ENCODE peak calls at places on chromosomes 2 and 18, in eight cellular contexts. U is prostate gland; D is thoracic aorta; C is breast epithelium; S is K562; F is CD8-positive, alpha-beta T cell; T is H7; E is tibial artery. M is an unnamed sample.

GRCh38 chr2:232013701-232014353 is 52.3 kb downstream of the DIS3L2 start:
- DNase-seq in U (peak; percentile 10), D (no peak), C (no peak), S (no peak), F (no peak), T (no peak), E (no peak), M (no peak)

GRCh38 chr2:104755026-104755856 is 98.7 kb upstream of the POU3F3 start:
- DNase-seq in U (no peak), D (no peak), C (no peak), S (no peak), F (no peak), T (no peak), E (no peak), M (no peak)

GRCh38 chr2:15176604-15177003 is 384.5 kb downstream of the NBAS start:
- DNase-seq in U (no peak), D (no peak), C (no peak), S (no peak), F (no peak), T (no peak), E (no peak), M (no peak)

GRCh38 chr18:48663096-48663930 is 124.5 kb downstream of the CTIF start:
- DNase-seq in U (no peak), D (no peak), C (no peak), S (no peak), F (no peak), T (peak; percentile 35), E (no peak), M (no peak)

GRCh38 chr2:102592601-102593000 is 26.8 kb upstream of the SLC9A2 start:
- DNase-seq in U (peak; percentile 9), D (no peak), C (no peak), S (peak; percentile 21), F (no peak), T (peak; percentile 10), E (no peak), M (no peak)

GRCh38 chr2:234873828-234874173 is 78.0 kb upstream of the SH3BP4 start:
- DNase-seq in U (no peak), D (no peak), C (no peak), S (no peak), F (no peak), T (no peak), E (no peak), M (no peak)

GRCh38 chr2:170817999-170818293 is 1.3 kb downstream of the GAD1 start:
- DNase-seq in U (no peak), D (no peak), C (no peak), S (no peak), F (no peak), T (peak; percentile 77), E (no peak), M (no peak)

GRCh38 chr2:32986480-32986879 is 39.7 kb downstream of the LTBP1 start:
- DNase-seq in U (no peak), D (no peak), C (no peak), S (no peak), F (no peak), T (no peak), E (no peak), M (no peak)

GRCh38 chr2:173684896-173685485 is 280.2 kb downstream of the SP3 start:
- DNase-seq in U (no peak), D (no peak), C (no peak), S (no peak), F (no peak), T (no peak), E (no peak), M (no peak)

DNA sequence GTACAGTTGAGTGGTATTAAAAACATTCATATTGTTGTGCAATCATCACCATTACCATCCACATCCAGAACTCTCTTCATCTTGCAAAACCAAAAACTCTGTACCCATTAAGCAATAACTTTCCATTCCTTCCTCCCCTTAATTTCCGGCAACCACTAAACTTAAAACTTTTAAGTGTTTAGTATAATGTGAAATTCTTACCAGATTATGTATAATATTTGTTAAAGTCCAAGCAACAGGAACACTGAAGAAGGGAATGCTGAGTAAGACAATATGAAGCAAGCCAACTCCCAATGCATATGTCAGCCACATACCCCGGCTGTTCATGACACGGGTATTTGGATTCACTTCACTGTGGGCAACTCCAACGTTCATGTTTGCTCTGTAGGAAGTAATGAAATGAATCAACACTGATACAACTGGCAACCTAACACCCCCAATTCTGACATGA is 1.9 kb downstream of the ORMDL1 start:
- DNase-seq in U (no peak), D (no peak), C (no peak), S (no peak), F (no peak), T (no peak), E (no peak), M (no peak)
- H3K36me3 ChIP-seq in U (no peaks in the 10 kb centered on the region), D (peaks cover 6% of the 10 kb centered on the region), C (no peaks in the 10 kb centered on the region), S (peaks cover 51% of the 10 kb centered on the region), F (peaks cover 11% of the 10 kb centered on the region), T (peaks cover 7% of the 10 kb centered on the region), E (peaks cover 33% of the 10 kb centered on the region), M (peaks cover 38% of the 10 kb centered on the region)

GRCh38 chr2:215379039-215379438 is 56.8 kb downstream of the FN1 start:
- DNase-seq in U (no peak), D (no peak), C (no peak), S (no peak), F (no peak), T (no peak), E (no peak), M (no peak)

GRCh38 chr2:215382480-215382879 is 53.4 kb downstream of the FN1 start:
- DNase-seq in U (no peak), D (no peak), C (no peak), S (no peak), F (no peak), T (no peak), E (no peak), M (no peak)

GRCh38 chr2:215379948-215380347 is 55.9 kb downstream of the FN1 start:
- DNase-seq in U (no peak), D (no peak), C (no peak), S (no peak), F (no peak), T (no peak), E (no peak), M (no peak)

GRCh38 chr2:215382011-215382410 is 53.9 kb downstream of the FN1 start:
- DNase-seq in U (no peak), D (no peak), C (no peak), S (no peak), F (no peak), T (no peak), E (no peak), M (no peak)

DNA sequence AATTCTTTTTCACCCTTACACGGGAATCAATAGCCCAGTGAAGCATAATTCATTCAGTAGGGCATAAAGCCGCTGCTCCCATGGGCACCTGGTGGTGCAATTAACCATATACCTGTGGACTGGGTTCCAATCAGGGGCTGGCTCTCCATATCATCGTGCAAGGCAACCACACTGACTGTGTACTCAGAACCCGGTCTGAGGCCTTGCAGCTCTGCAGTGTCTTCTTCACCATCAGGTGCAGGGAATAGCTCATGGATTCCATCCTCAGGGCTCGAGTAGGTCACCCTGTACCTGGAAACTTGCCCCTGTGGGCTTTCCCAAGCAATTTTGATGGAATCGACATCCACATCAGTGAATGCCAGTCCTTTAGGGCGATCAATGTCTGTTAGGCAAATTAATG is 55.2 kb downstream of the FN1 start:
- DNase-seq in U (no peak), D (no peak), C (no peak), S (no peak), F (no peak), T (no peak), E (no peak), M (no peak)
- H3K36me3 ChIP-seq in U (no peaks in the 10 kb centered on the region), D (peaks cover 80% of the 10 kb centered on the region), C (no peaks in the 10 kb centered on the region), S (peaks cover 5% of the 10 kb centered on the region), F (no peaks in the 10 kb centered on the region), T (peaks cover 12% of the 10 kb centered on the region), E (peaks cover 96% of the 10 kb centered on the region), M (no peaks in the 10 kb centered on the region)

GRCh38 chr2:239985356-239985755 is 39.8 kb downstream of the NDUFA10 start:
- DNase-seq in U (no peak), D (no peak), C (no peak), S (no peak), F (no peak), T (no peak), E (no peak), M (no peak)
- H3K36me3 ChIP-seq in U (peaks cover 6% of the 10 kb centered on the region), D (peaks cover 31% of the 10 kb centered on the region), C (peaks cover 3% of the 10 kb centered on the region), S (peaks cover 90% of the 10 kb centered on the region), F (peaks cover 22% of the 10 kb centered on the region), T (peaks cover 18% of the 10 kb centered on the region), E (peaks cover 74% of the 10 kb centered on the region), M (peaks cover 57% of the 10 kb centered on the region)

GRCh38 chr18:35880788-35881455 is 91.6 kb upstream of the RMP24 start:
- DNase-seq in U (no peak), D (no peak), C (no peak), S (no peak), F (no peak), T (no peak), E (no peak), M (no peak)
- H3K36me3 ChIP-seq in U (no peaks in the 10 kb centered on the region), D (no peaks in the 10 kb centered on the region), C (no peaks in the 10 kb centered on the region), S (no peaks in the 10 kb centered on the region), F (no peaks in the 10 kb centered on the region), T (no peaks in the 10 kb centered on the region), E (no peaks in the 10 kb centered on the region), M (no peaks in the 10 kb centered on the region)